ENCODE peak calls at places on chromosomes 1 and 21, in eight cellular contexts. V is upper lobe of right lung; H is NCI-H1417; P is A549; O is lung microvascular endothelial cell; X is activated CD8-positive, alpha-beta memory T cell treated with anti-CD3 and anti-CD28 coated beads, Interleukin-2, amount 50 U/mL, for 4 hours; L is AG20443; F is WERI-Rb-1. M is an unnamed sample.

GRCh38 chr21:16492356-16492755 is 762.6 kb downstream of the USP25 start:
- DNase-seq in V (no peak), H (no peak), P (no peak), O (no peak), X (no peak), L (no peak), F (no peak), M (no peak)

GRCh38 chr1:150018165-150018564 is 7.6 kb upstream of the OTUD7B start:
- DNase-seq in V (no peak), H (no peak), P (no peak), O (no peak), X (no peak), L (no peak), F (no peak), M (no peak)

GRCh38 chr1:117290855-117291254 is 76.4 kb upstream of the MAN1A2 start:
- DNase-seq in V (no peak), H (no peak), P (no peak), O (no peak), X (no peak), L (no peak), F (no peak), M (no peak)

GRCh38 chr1:222331340-222331739 is 216.6 kb downstream of the HHIPL2 start:
- DNase-seq in V (no peak), H (no peak), P (no peak), O (no peak), X (no peak), L (peak; percentile 24), F (no peak), M (peak; percentile 11)

GRCh38 chr1:26110731-26111529 is 694 bp upstream of the PDIK1L start:
- DNase-seq in V (peak; percentile 92), H (peak; percentile 89), P (peak; percentile 64), O (peak; percentile 74), X (peak; percentile 66), L (peak; percentile 84), F (peak; percentile 84), M (no peak)

GRCh38 chr1:67802565-67802964 is 30.7 kb downstream of the GNG12 start:
- DNase-seq in V (no peak), H (no peak), P (no peak), O (no peak), X (no peak), L (no peak), F (no peak), M (no peak)

GRCh38 chr1:192913683-192914082 is 104.8 kb downstream of the RGS2 start:
- DNase-seq in V (no peak), H (no peak), P (no peak), O (no peak), X (no peak), L (no peak), F (no peak), M (no peak)

GRCh38 chr1:202283379-202283844 is 58.3 kb downstream of the UBE2T start:
- DNase-seq in V (no peak), H (peak; percentile 100), P (peak; percentile 33), O (no peak), X (no peak), L (peak; percentile 71), F (no peak), M (peak; percentile 38)

GRCh38 chr1:48249868-48250267 is 27.4 kb downstream of the SLC5A9 start:
- DNase-seq in V (no peak), H (no peak), P (no peak), O (no peak), X (no peak), L (no peak), F (no peak), M (no peak)

GRCh38 chr1:115654663-115655306 is 13.0 kb downstream of the VANGL1 start:
- DNase-seq in V (no peak), H (no peak), P (no peak), O (peak; percentile 78), X (no peak), L (no peak), F (no peak), M (no peak)

GRCh38 chr21:38848187-38848609 is 42.5 kb downstream of the ETS2 start:
- DNase-seq in V (no peak), H (no peak), P (no peak), O (no peak), X (no peak), L (no peak), F (no peak), M (no peak)

GRCh38 chr1:62800274-62800673 is 16.3 kb downstream of the ATG4C start:
- DNase-seq in V (no peak), H (no peak), P (no peak), O (no peak), X (no peak), L (no peak), F (no peak), M (no peak)

GRCh38 chr1:44655609-44656008 is 18.7 kb downstream of the TMEM53 start:
- DNase-seq in V (no peak), H (no peak), P (peak; percentile 22), O (peak; percentile 57), X (no peak), L (peak; percentile 56), F (peak; percentile 61), M (no peak)

GRCh38 chr1:158496379-158496778 is 24.4 kb downstream of the OR10R2 start:
- DNase-seq in V (no peak), H (no peak), P (peak; percentile 7), O (peak; percentile 61), X (no peak), L (no peak), F (no peak), M (no peak)

GRCh38 chr1:205843031-205843859 is 6.7 kb downstream of the PM20D1 start:
- DNase-seq in V (no peak), H (no peak), P (no peak), O (no peak), X (no peak), L (peak; percentile 3), F (no peak), M (no peak)

GRCh38 chr1:41629571-41629970 is 145.1 kb upstream of the EDN2 start:
- DNase-seq in V (no peak), H (no peak), P (no peak), O (no peak), X (no peak), L (peak; percentile 56), F (no peak), M (no peak)

GRCh38 chr1:229480500-229480899 is 27.6 kb downstream of the NUP133 start:
- DNase-seq in V (no peak), H (no peak), P (no peak), O (no peak), X (no peak), L (no peak), F (no peak), M (no peak)

GRCh38 chr1:19661721-19662228 is 2.9 kb upstream of the HTR6 start:
- DNase-seq in V (no peak), H (peak; percentile 26), P (peak; percentile 35), O (peak; percentile 61), X (no peak), L (peak; percentile 42), F (no peak), M (no peak)

GRCh38 chr1:169186106-169186505 is 79.6 kb downstream of the ATP1B1 start:
- DNase-seq in V (no peak), H (no peak), P (no peak), O (no peak), X (no peak), L (no peak), F (no peak), M (no peak)

GRCh38 chr1:225691377-225691776 is 38.5 kb upstream of the ENAH start:
- DNase-seq in V (no peak), H (no peak), P (peak; percentile 59), O (no peak), X (no peak), L (peak; percentile 48), F (no peak), M (no peak)

GRCh38 chr21:44442266-44443125 is 12.8 kb upstream of the LRRC3 start:
- DNase-seq in V (peak; percentile 56), H (no peak), P (no peak), O (no peak), X (peak; percentile 11), L (no peak), F (no peak), M (no peak)

GRCh38 chr1:50976890-50977574 is 7.0 kb downstream of the CDKN2C start:
- DNase-seq in V (peak; percentile 58), H (peak; percentile 67), P (peak; percentile 77), O (peak; percentile 51), X (peak; percentile 19), L (peak; percentile 61), F (peak; percentile 60), M (no peak)

GRCh38 chr1:239913141-239913585 is 178.5 kb upstream of the FMN2 start:
- DNase-seq in V (no peak), H (no peak), P (no peak), O (no peak), X (no peak), L (no peak), F (no peak), M (no peak)

GRCh38 chr1:239711768-239712167 is 325.4 kb downstream of the CHRM3 start:
- DNase-seq in V (no peak), H (no peak), P (no peak), O (no peak), X (no peak), L (no peak), F (no peak), M (no peak)

GRCh38 chr1:41122851-41123518 is 101.5 kb upstream of the SLFNL1 start:
- DNase-seq in V (no peak), H (peak; percentile 17), P (peak; percentile 36), O (peak; percentile 72), X (no peak), L (peak; percentile 70), F (peak; percentile 22), M (no peak)